ENCODE peak calls at places on chromosomes 12 and 14, in four cellular contexts. V is psoas muscle; H is naive thymus-derived CD8-positive, alpha-beta T cell; L is lower lobe of right lung. M is an unnamed sample.

GRCh38 chr12:2686280-2686646 is 108.5 kb upstream of the FKBP4 start:
- DNase-seq in H (no peak), L (no peak), V (no peak), M (no peak)

GRCh38 chr12:47900480-47901129 is 4.2 kb downstream of the VDR start:
- DNase-seq in V (no peak), H (no peak), L (peak; percentile 63), M (no peak)

GRCh38 chr12:19515179-19515578 is 75.9 kb downstream of the AEBP2 start:
- DNase-seq in H (no peak), L (no peak), V (no peak), M (no peak)

GRCh38 chr12:106001819-106002218 is 136.9 kb downstream of the NUAK1 start:
- DNase-seq in H (no peak), L (no peak), V (no peak), M (no peak)

GRCh38 chr14:68785817-68786490 is 6.9 kb downstream of the ZFP36L1 start:
- DNase-seq in H (no peak), V (no peak), L (no peak), M (peak; percentile 84)

GRCh38 chr14:71497645-71498086 is 434.6 kb upstream of the RGS6 start:
- DNase-seq in H (no peak), L (no peak), V (no peak), M (no peak)

GRCh38 chr12:66156654-66157053 is 13.1 kb downstream of the TMBIM4 start:
- DNase-seq in V (no peak), H (no peak), L (no peak), M (no peak)

GRCh38 chr12:54265364-54265812 is 14.5 kb downstream of the CBX5 start:
- DNase-seq in H (no peak), L (no peak), V (no peak), M (no peak)

GRCh38 chr12:18967814-18968213 is 161.7 kb upstream of the PLEKHA5 start:
- DNase-seq in H (no peak), V (no peak), L (no peak), M (no peak)

GRCh38 chr12:4121506-4122020 is 152.0 kb upstream of the CCND2 start:
- DNase-seq in V (no peak), L (no peak), H (no peak), M (peak; percentile 53)

GRCh38 chr12:132479938-132480619 is 9.9 kb upstream of the FBRSL1 start:
- DNase-seq in V (peak; percentile 43), L (no peak), H (no peak), M (no peak)

GRCh38 chr12:122871851-122872785 is 23.8 kb downstream of the VPS37B start:
- DNase-seq in V (no peak), L (peak; percentile 77), H (no peak), M (peak; percentile 91)

GRCh38 chr14:92729632-92730358 is 18.6 kb downstream of the LGMN start:
- DNase-seq in V (no peak), H (no peak), L (no peak), M (no peak)

GRCh38 chr12:124422570-124423523 is 128.0 kb downstream of the RFLNA start:
- DNase-seq in V (peak; percentile 95), H (no peak), L (peak; percentile 90), M (peak; percentile 88)

GRCh38 chr12:48601013-48601756 is 31.3 kb upstream of the LALBA start:
- DNase-seq in V (no peak), H (no peak), L (no peak), M (no peak)

GRCh38 chr12:118773956-118774723 is 207.2 kb upstream of the SRRM4 start:
- DNase-seq in V (no peak), L (no peak), H (no peak), M (no peak)

GRCh38 chr14:39028620-39029019 is 74.4 kb downstream of the SEC23A start:
- DNase-seq in V (no peak), L (no peak), H (no peak), M (no peak)

GRCh38 chr12:66725031-66725430 is 46.2 kb upstream of the GRIP1 start:
- DNase-seq in L (no peak), V (no peak), H (no peak), M (no peak)

GRCh38 chr12:68981536-68981935 is 48.6 kb upstream of the CPM start:
- DNase-seq in H (no peak), L (no peak), V (no peak), M (no peak)

GRCh38 chr14:22319526-22320352 is 269.3 kb downstream of the DAD1 start:
- DNase-seq in H (no peak), V (no peak), L (no peak), M (no peak)

GRCh38 chr12:69585189-69586062 is at the start of gene CCT2:
- DNase-seq in H (peak; percentile 95), L (peak; percentile 99), V (peak; percentile 99), M (peak; percentile 97)

M was measured in lower leg skin.